ENCODE peak calls at places on chromosomes 7 and 10, in seven cellular contexts. I, R, W, V, M, F and Q are unnamed samples. For H3K9me3, the result is how much of the 10 kb centered on the place peaks cover.

GRCh38 chr7:112782498-112782897 is 7.7 kb downstream of the TMEM168 start:
- DNase-seq in I (no peak), R (no peak), W (no peak), V (no peak), M (no peak), F (no peak), Q (no peak)

GRCh38 chr7:1567082-1567771 is 2.6 kb downstream of the PSMG3 start:
- DNase-seq in I (no peak), R (peak), W (peak), V (no peak), M (no peak), F (peak), Q (no peak)

GRCh38 chr10:48634198-48634983 is 29.5 kb upstream of the ARHGAP22 start:
- DNase-seq in I (no peak), R (no peak), W (no peak), V (no peak), M (no peak), F (peak), Q (no peak)

GRCh38 chr10:78555128-78555527 is 513.6 kb upstream of the ZMIZ1 start:
- DNase-seq in I (no peak), R (no peak), W (no peak), V (no peak), M (no peak), F (no peak), Q (no peak)

GRCh38 chr10:26478061-26478460 is 39.9 kb downstream of the APBB1IP start:
- DNase-seq in I (no peak), R (no peak), W (no peak), V (no peak), M (no peak), F (no peak), Q (no peak)

GRCh38 chr7:92836489-92837213 is at the start of gene CDK6:
- DNase-seq in I (peak), R (no peak), W (peak), V (peak), M (peak), F (peak), Q (peak)

GRCh38 chr7:107815254-107815882 is 12.3 kb upstream of the SLC26A3 start:
- DNase-seq in I (no peak), R (no peak), W (no peak), V (no peak), M (no peak), F (no peak), Q (no peak)

GRCh38 chr7:155804897-155805825 is 7.1 kb downstream of the SHH start:
- DNase-seq in I (peak), R (no peak), W (peak), V (peak), M (peak), F (peak), Q (no peak)

GRCh38 chr7:91034459-91035368 is 229.5 kb upstream of the FZD1 start:
- DNase-seq in I (peak), R (peak), W (peak), V (peak), M (peak), F (peak), Q (peak)

GRCh38 chr7:18212788-18213187 is 185.1 kb upstream of the PRPS1L1 start:
- DNase-seq in I (no peak), R (no peak), W (no peak), V (no peak), M (no peak), F (peak), Q (peak)

GRCh38 chr7:44045226-44046014 is 918 bp downstream of the DBNL start:
- DNase-seq in I (no peak), R (no peak), W (peak), V (no peak), M (no peak), F (no peak), Q (no peak)

GRCh38 chr10:97701438-97702064 is 12.0 kb upstream of the MARVELD1 start:
- DNase-seq in I (peak), R (no peak), W (peak), V (peak), M (peak), F (peak), Q (peak)

GRCh38 chr7:145036592-145037386 is 200.9 kb upstream of the TPK1 start:
- DNase-seq in I (peak), R (no peak), W (peak), V (peak), M (peak), F (peak), Q (no peak)

GRCh38 chr7:33981686-33982424 is 76.5 kb downstream of the BMPER start:
- DNase-seq in I (no peak), R (no peak), W (no peak), V (no peak), M (no peak), F (peak), Q (no peak)

GRCh38 chr10:103783686-103784085 is 71.7 kb downstream of the SH3PXD2A start:
- DNase-seq in I (no peak), R (no peak), W (no peak), V (no peak), M (no peak), F (no peak), Q (peak)

GRCh38 chr10:87585565-87586514 is 73.8 kb upstream of the PAPSS2 start:
- DNase-seq in I (peak), R (no peak), W (no peak), V (peak), M (peak), F (peak), Q (no peak)

GRCh38 chr7:36663481-36663880 is 60.8 kb downstream of the AOAH start:
- DNase-seq in I (no peak), R (no peak), W (no peak), V (no peak), M (no peak), F (peak), Q (no peak)

GRCh38 chr10:72227826-72228225 is 11.8 kb upstream of the ASCC1 start:
- DNase-seq in I (no peak), R (no peak), W (no peak), V (no peak), M (no peak), F (no peak), Q (no peak)

GRCh38 chr7:69858471-69858870 is 260.2 kb downstream of the AUTS2 start:
- DNase-seq in I (no peak), R (no peak), W (no peak), V (no peak), M (no peak), F (no peak), Q (no peak)

GRCh38 chr7:120052884-120053382 is 220.0 kb upstream of the KCND2 start:
- DNase-seq in I (no peak), R (no peak), W (no peak), V (peak), M (no peak), F (peak), Q (peak)

GRCh38 chr7:45215611-45216062 is 58.0 kb downstream of the RAMP3 start:
- DNase-seq in I (no peak), R (no peak), W (no peak), V (no peak), M (no peak), F (no peak), Q (no peak)

GRCh38 chr7:45661302-45661995 is 87.3 kb downstream of the ADCY1 start:
- DNase-seq in I (no peak), R (no peak), W (no peak), V (no peak), M (peak), F (no peak), Q (no peak)

GRCh38 chr10:130105724-130106123 is 4.9 kb downstream of the C10orf143 start:
- DNase-seq in I (no peak), R (no peak), W (no peak), V (no peak), M (no peak), F (no peak), Q (no peak)

GRCh38 chr7:27143022-27143949 is at the start of gene HOXA5:
- DNase-seq in I (peak), R (no peak), W (no peak), V (peak), M (peak), F (peak), Q (peak)
- TF ChIP-seq POLR2A in I (no peak), R (no peak), W (no peak), V (peak), M (peak), F (peak), Q (peak)

GRCh38 chr7:47601119-47601880 is 19.4 kb upstream of the TNS3 start:
- DNase-seq in I (no peak), R (no peak), W (no peak), V (peak), M (no peak), F (peak), Q (no peak)
- H3K9me3 ChIP-seq in I (under half), R (under half), W (under half), V (under half), M (under half), F (under half), Q (under half)

GRCh38 chr7:116582164-116582732 is 57.4 kb downstream of the CAV1 start:
- DNase-seq in I (no peak), R (no peak), W (no peak), V (peak), M (no peak), F (peak), Q (no peak)
- H3K27ac ChIP-seq in I (peak), R (no peak), W (no peak), V (peak), M (no peak), F (peak), Q (peak)

GRCh38 chr7:87219545-87220025 is at the start of gene TMEM243:
- DNase-seq in I (peak), R (peak), W (peak), V (peak), M (peak), F (peak), Q (peak)
- TF ChIP-seq POLR2A in I (peak), R (peak), W (no peak), V (peak), M (peak), F (peak), Q (peak)

DNA sequence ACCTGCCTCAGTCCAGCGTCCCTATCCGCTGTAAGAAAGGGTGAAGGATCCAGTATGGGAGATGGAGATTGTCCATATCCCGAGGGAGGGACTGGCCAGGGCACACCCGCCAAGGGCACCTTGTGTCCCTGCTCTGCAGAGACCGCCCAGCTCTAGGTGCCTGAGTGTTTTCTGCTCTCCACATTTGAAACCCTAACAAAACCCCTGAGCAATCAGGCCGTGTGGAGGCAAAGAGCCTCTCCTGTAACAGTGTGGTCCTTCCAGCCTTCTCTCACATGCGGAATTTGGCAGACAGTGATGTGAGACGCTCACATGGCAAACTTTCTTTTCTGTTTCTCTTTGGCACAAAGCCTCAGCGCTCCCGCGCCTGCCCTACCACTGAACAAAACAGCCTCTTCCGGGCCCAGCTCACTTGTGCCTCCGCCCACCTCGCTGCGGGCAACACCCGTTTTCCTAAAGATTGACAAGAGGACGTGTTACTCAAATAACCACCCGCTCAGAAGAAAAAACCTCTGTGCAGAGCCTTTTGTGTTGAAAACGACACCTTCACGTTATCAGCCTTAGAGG is 514.8 kb downstream of the DNAJB6 start:
- DNase-seq in I (no peak), R (peak), W (no peak), V (no peak), M (peak), F (no peak), Q (no peak)
- H3K9me3 ChIP-seq in I (under half), R (under half), W (under half), V (under half), M (under half), F (half or more), Q (under half)

DNA sequence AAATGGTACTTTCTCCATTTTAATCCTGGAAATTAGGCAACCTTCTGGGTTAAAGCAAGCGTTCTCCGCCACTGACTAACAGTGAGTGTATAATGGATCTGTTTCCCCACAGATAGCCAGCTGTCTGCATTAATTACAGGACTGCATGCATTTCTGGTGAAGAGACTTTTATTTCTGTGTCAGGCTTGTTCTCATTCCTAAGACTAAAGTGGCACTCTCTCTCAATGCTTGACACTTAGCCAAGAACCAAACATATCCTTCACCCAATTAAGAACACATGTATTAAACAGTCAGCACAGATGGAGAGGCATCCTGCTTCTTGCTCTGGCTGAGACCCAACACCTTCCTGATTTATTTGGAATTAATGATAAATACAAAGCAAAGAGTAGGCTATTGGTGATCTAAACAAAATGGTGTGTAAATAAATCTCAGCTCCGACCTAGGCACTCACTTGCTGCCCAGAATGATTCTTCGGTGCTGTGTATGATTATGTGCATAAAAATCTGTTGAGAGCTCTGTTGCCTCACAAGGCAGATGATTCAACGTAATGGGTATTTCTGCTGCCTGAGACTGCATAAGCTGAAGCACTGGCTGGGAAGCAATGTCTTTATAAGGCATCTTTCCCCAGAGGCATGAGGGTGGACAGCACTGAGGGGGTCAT is 16.8 kb downstream of the CALU start:
- DNase-seq in I (no peak), R (no peak), W (no peak), V (no peak), M (no peak), F (peak), Q (peak)
- H3K27ac ChIP-seq in I (no peak), R (no peak), W (no peak), V (no peak), M (peak), F (peak), Q (peak)

GRCh38 chr10:93143286-93143685 is 69.6 kb downstream of the CYP26A1 start:
- DNase-seq in I (no peak), R (no peak), W (no peak), V (no peak), M (no peak), F (no peak), Q (no peak)

GRCh38 chr10:93142534-93142933 is 68.8 kb downstream of the CYP26A1 start:
- DNase-seq in I (no peak), R (no peak), W (no peak), V (no peak), M (no peak), F (no peak), Q (no peak)

GRCh38 chr10:93139059-93139658 is 65.5 kb downstream of the CYP26A1 start:
- DNase-seq in I (no peak), R (no peak), W (no peak), V (no peak), M (no peak), F (no peak), Q (no peak)

GRCh38 chr10:93138113-93138870 is 64.6 kb downstream of the CYP26A1 start:
- DNase-seq in I (no peak), R (no peak), W (no peak), V (no peak), M (peak), F (no peak), Q (no peak)
- TF ChIP-seq POLR2A in I (no peak), R (no peak), W (no peak), V (no peak), M (no peak), F (no peak), Q (no peak)

DNA sequence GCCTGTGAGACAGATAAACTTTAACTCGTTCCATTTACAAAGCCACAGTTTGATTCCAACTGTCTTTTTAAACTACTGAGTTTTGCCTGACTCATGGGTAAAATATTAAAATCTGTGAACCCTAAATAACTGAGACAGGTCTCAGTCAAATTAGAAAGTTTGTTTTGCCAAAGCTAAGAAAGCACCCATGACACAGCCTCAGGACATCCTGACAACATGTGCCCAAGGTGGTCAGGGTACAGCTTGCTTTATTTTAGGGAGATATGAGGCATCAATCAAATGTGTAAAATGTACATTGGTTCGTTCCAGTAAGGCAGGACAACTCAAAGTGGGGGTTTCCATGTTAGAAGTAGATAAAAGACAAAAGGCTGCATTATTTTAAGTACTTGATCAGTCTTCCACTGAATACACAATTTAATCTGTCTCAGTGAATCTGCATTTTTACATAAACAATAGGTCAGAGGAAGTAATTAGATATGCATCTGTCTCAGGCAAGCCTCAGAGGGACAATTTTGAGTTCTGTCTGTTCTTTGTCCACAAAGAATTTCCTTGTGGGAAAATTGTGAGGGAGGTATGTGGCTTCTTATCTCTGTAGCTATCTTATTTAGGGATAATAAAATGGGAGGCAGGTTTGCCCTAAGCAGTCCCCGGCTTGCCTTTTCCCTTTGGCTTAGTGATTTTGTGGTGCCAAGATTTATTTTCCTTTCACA is 11.0 kb upstream of the PIP start:
- DNase-seq in I (no peak), R (no peak), W (no peak), V (no peak), M (no peak), F (no peak), Q (no peak)
- H3K9me3 ChIP-seq in I (under half), R (under half), W (under half), V (under half), M (under half), F (under half), Q (under half)

GRCh38 chr7:51244890-51245289 is 71.7 kb downstream of the COBL start:
- DNase-seq in I (no peak), R (no peak), W (no peak), V (no peak), M (no peak), F (no peak), Q (no peak)

GRCh38 chr7:51244053-51244452 is 72.6 kb downstream of the COBL start:
- DNase-seq in I (no peak), R (no peak), W (no peak), V (no peak), M (no peak), F (no peak), Q (no peak)

GRCh38 chr7:51249187-51249945 is 67.2 kb downstream of the COBL start:
- DNase-seq in I (peak), R (no peak), W (no peak), V (no peak), M (no peak), F (no peak), Q (no peak)

GRCh38 chr7:51243631-51244030 is 73.0 kb downstream of the COBL start:
- DNase-seq in I (no peak), R (no peak), W (no peak), V (no peak), M (no peak), F (no peak), Q (no peak)

DNA sequence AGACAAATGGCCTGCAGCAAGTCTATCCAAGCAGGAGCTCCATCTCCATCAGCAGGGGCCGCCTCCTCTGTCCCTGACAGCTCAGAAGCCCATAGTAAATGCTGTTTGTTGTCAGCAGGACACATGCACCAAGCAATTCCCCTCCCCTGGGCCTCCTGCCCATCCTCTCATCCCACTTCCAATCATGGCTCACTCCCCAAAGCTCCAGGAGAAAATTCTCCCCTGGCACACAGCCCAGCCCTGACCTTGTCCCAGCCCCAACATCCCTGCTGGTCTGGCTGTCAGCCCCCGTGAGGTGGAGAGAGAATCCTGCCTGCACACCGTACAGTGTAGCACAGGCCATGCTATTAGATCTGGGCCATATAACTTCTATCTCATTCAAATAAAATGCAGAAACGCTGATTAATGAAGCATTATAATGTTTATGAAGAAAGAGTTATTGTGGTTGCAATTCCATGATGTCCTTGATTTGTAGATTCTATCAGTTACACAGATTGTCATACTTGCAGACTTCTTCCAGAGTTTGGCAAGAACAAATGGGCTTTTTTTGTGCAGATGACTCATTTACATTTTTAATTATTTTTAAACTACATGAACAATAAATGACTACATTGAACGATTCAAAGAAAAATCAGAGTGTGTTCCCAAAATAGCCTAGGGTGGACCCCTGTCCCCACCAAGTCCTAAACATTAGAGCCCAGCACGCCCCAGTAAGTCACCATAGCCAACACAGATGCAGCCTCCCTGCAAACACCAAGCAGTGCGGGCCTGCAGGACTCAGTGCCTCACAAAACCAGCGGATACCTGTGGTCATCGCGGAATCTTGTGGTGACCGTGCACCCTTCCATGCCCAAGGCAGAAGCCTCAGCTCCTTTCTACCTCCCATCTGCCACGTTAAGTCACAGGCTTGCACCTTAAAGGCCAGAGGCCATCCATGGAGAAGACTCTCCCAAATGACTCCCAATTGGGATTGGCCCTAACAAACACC is 70.1 kb downstream of the COBL start:
- DNase-seq in I (no peak), R (no peak), W (no peak), V (no peak), M (no peak), F (no peak), Q (no peak)
- H3K27ac ChIP-seq in I (no peak), R (no peak), W (no peak), V (no peak), M (no peak), F (no peak), Q (no peak)